ENCODE peak calls at places on chromosomes 13 and 19, in seven cellular contexts. E is progenitor cell of endocrine pancreas; A is NCI-H1048; Z is GM12892; I is testis; S is heart right ventricle; O is activated CD4-positive, CD25-positive, alpha-beta regulatory T cell treated with anti-CD3 and anti-CD28 coated beads, Interleukin-2, amount 50 U/mL, for 72 hours. U is an unnamed sample.

GRCh38 chr19:44684892-44685847 is 13.8 kb upstream of the CEACAM16 start:
- DNase-seq in E (no peak), A (no peak), Z (no peak), I (no peak), S (peak; percentile 66), O (no peak), U (no peak)

GRCh38 chr19:14582894-14583340 is at the start of gene CLEC17A:
- DNase-seq in E (no peak), A (no peak), Z (no peak), I (no peak), S (no peak), O (no peak), U (no peak)

GRCh38 chr13:83515267-83515666 is 367.0 kb downstream of the SLITRK1 start:
- DNase-seq in E (no peak), A (no peak), Z (no peak), I (no peak), S (no peak), O (no peak), U (no peak)

GRCh38 chr13:46639033-46639981 is 86.3 kb downstream of the LRCH1 start:
- DNase-seq in E (no peak), A (no peak), Z (no peak), I (no peak), S (no peak), O (no peak), U (no peak)

GRCh38 chr13:29845440-29846056 is 4.9 kb downstream of the UBL3 start:
- DNase-seq in E (no peak), A (no peak), Z (no peak), I (no peak), S (no peak), O (no peak), U (no peak)

GRCh38 chr19:17327654-17328516 is 6.8 kb downstream of the ANO8 start:
- DNase-seq in E (peak; percentile 58), A (no peak), Z (peak; percentile 77), I (peak; percentile 89), S (no peak), O (peak; percentile 55), U (peak; percentile 85)

GRCh38 chr19:18833849-18834643 is 2.3 kb downstream of the UPF1 start:
- DNase-seq in E (no peak), A (no peak), Z (no peak), I (no peak), S (no peak), O (no peak), U (no peak)

GRCh38 chr19:6963937-6964336 is 57.3 kb downstream of the MBD3L2B start:
- DNase-seq in E (no peak), A (no peak), Z (no peak), I (peak; percentile 36), S (no peak), O (peak; percentile 57), U (no peak)

GRCh38 chr13:48928781-48929430 is 46.8 kb upstream of the FNDC3A start:
- DNase-seq in E (no peak), A (no peak), Z (no peak), I (no peak), S (no peak), O (no peak), U (no peak)

GRCh38 chr13:75761373-75761772 is 125.2 kb downstream of the LMO7 start:
- DNase-seq in E (no peak), A (no peak), Z (no peak), I (no peak), S (no peak), O (no peak), U (no peak)

GRCh38 chr13:107809125-107809524 is 406.2 kb downstream of the LIG4 start:
- DNase-seq in E (no peak), A (no peak), Z (no peak), I (no peak), S (no peak), O (no peak), U (no peak)

GRCh38 chr19:42081584-42082258 is 5.8 kb downstream of the ZNF574 start:
- DNase-seq in E (no peak), A (no peak), Z (no peak), I (peak; percentile 32), S (no peak), O (no peak), U (no peak)

GRCh38 chr13:62626771-62627170 is 1211.1 kb upstream of the PCDH20 start:
- DNase-seq in E (no peak), A (no peak), Z (no peak), I (peak; percentile 42), S (no peak), O (no peak), U (no peak)

GRCh38 chr13:109918179-109918651 is 131.8 kb upstream of the IRS2 start:
- DNase-seq in E (no peak), A (no peak), Z (no peak), I (no peak), S (no peak), O (no peak), U (no peak)

GRCh38 chr13:50844181-50844875 is 836 bp upstream of the DLEU7 start:
- DNase-seq in E (no peak), A (no peak), Z (no peak), I (no peak), S (no peak), O (no peak), U (no peak)